ENCODE peak calls at places on chromosomes 16 and 17, in five cellular contexts. U, V, W, J and L are unnamed samples.

GRCh38 chr16:58124601-58124915 is 4.6 kb downstream of the CFAP20 start:
- DNase-seq in U (peak), V (no peak), W (no peak), J (peak), L (no peak)

GRCh38 chr16:11245988-11246387 is 10.0 kb downstream of the SOCS1 start:
- DNase-seq in U (no peak), V (no peak), W (no peak), J (no peak), L (no peak)

GRCh38 chr17:16425698-16426659 is 10.6 kb downstream of the TRPV2 start:
- DNase-seq in U (no peak), V (no peak), W (no peak), J (no peak), L (no peak)

GRCh38 chr17:58337126-58337599 is 8.6 kb upstream of the TSPOAP1 start:
- DNase-seq in U (no peak), V (no peak), W (no peak), J (peak), L (no peak)

GRCh38 chr17:37382056-37382455 is 6.3 kb downstream of the C17orf78 start:
- DNase-seq in U (no peak), V (no peak), W (no peak), J (no peak), L (no peak)

GRCh38 chr17:13600475-13601316 is 1.0 kb downstream of the HS3ST3A1 start:
- DNase-seq in U (no peak), V (peak), W (no peak), J (peak), L (no peak)

GRCh38 chr17:77002103-77003045 is 134.2 kb downstream of the MGAT5B start:
- DNase-seq in U (peak), V (no peak), W (no peak), J (peak), L (peak)

GRCh38 chr17:72479113-72479512 is 358.3 kb downstream of the SOX9 start:
- DNase-seq in U (peak), V (no peak), W (no peak), J (no peak), L (no peak)

GRCh38 chr17:78313735-78314648 is 45.9 kb downstream of the SOCS3 start:
- DNase-seq in U (peak), V (no peak), W (peak), J (peak), L (no peak)

GRCh38 chr16:17204248-17205043 is 266.3 kb downstream of the XYLT1 start:
- DNase-seq in U (no peak), V (no peak), W (no peak), J (no peak), L (no peak)

GRCh38 chr16:69323428-69323827 is 7.0 kb downstream of the PDF start:
- DNase-seq in U (no peak), V (no peak), W (peak), J (no peak), L (no peak)

GRCh38 chr17:67245694-67246397 is 850 bp upstream of the HELZ start:
- DNase-seq in U (peak), V (peak), W (peak), J (no peak), L (no peak)

GRCh38 chr17:29760771-29761682 is 138.3 kb upstream of the CORO6 start:
- DNase-seq in U (peak), V (no peak), W (peak), J (peak), L (peak)

GRCh38 chr16:85988723-85989313 is 89.9 kb downstream of the IRF8 start:
- DNase-seq in U (no peak), V (no peak), W (peak), J (no peak), L (no peak)

GRCh38 chr16:7350801-7351200 is 18.2 kb downstream of the RBFOX1 start:
- DNase-seq in U (no peak), V (no peak), W (no peak), J (no peak), L (no peak)

GRCh38 chr17:21278304-21279197 is 6.0 kb upstream of the MAP2K3 start:
- DNase-seq in U (peak), V (no peak), W (peak), J (no peak), L (no peak)

GRCh38 chr16:4372578-4373355 is 1.1 kb downstream of the VASN start:
- DNase-seq in U (peak), V (no peak), W (peak), J (peak), L (no peak)

GRCh38 chr17:64741038-64741641 is 79.0 kb upstream of the SMURF2 start:
- DNase-seq in U (no peak), V (no peak), W (no peak), J (peak), L (peak)
- H3K27ac ChIP-seq in U (no peak), V (no peak), W (no peak), J (peak), L (peak)

GRCh38 chr16:81932668-81933067 is 78.6 kb downstream of the SDR42E1 start:
- DNase-seq in U (no peak), V (no peak), W (no peak), J (no peak), L (no peak)
- TF ChIP-seq CTCF in U (peak), V (no peak), W (no peak), J (no peak), L (no peak)

GRCh38 chr16:88854306-88855111 is 2.2 kb downstream of the GALNS start:
- DNase-seq in U (no peak), V (no peak), W (no peak), J (no peak), L (no peak)

GRCh38 chr16:88856122-88856827 is 472 bp downstream of the GALNS start:
- DNase-seq in U (no peak), V (no peak), W (no peak), J (no peak), L (no peak)

GRCh38 chr16:88855176-88855575 is 1.6 kb downstream of the GALNS start:
- DNase-seq in U (no peak), V (no peak), W (no peak), J (no peak), L (no peak)

GRCh38 chr16:88856828-88857727 is at the start of the genes GALNS and TRAPPC2L:
- DNase-seq in U (peak), V (peak), W (peak), J (peak), L (peak)

GRCh38 chr16:88855736-88856121 is 1.0 kb downstream of the GALNS start:
- DNase-seq in U (no peak), V (no peak), W (no peak), J (no peak), L (no peak)
- H3K27ac ChIP-seq in U (no peak), V (no peak), W (no peak), J (no peak), L (no peak)

DNA sequence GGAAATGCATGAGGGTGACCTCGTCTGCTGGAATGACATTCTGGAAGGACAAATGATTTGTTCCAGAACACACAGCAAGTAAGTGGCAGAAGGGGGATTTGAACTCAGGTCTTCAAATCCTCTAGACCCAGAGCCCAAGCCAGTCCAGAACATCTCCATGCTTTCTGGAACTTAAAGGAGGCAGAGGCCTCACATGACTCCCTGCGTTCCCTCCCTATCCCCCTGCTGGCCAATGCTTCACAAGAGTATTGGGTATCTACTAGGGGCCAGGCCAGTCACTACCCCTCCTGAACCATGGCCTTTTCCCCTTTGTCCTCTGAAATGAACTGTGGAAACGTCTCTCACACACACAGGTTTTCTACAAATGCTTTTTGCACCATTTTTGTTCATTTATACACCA is 7.6 kb upstream of the BEAN1 start:
- DNase-seq in U (no peak), V (no peak), W (no peak), J (no peak), L (no peak)
- TF ChIP-seq CTCF in U (peak), V (peak), W (no peak), J (no peak), L (peak)

GRCh38 chr16:81273223-81273940 is 34.9 kb downstream of the BCO1 start:
- DNase-seq in U (no peak), V (no peak), W (no peak), J (no peak), L (no peak)
- H3K27ac ChIP-seq in U (no peak), V (no peak), W (no peak), J (no peak), L (no peak)

DNA sequence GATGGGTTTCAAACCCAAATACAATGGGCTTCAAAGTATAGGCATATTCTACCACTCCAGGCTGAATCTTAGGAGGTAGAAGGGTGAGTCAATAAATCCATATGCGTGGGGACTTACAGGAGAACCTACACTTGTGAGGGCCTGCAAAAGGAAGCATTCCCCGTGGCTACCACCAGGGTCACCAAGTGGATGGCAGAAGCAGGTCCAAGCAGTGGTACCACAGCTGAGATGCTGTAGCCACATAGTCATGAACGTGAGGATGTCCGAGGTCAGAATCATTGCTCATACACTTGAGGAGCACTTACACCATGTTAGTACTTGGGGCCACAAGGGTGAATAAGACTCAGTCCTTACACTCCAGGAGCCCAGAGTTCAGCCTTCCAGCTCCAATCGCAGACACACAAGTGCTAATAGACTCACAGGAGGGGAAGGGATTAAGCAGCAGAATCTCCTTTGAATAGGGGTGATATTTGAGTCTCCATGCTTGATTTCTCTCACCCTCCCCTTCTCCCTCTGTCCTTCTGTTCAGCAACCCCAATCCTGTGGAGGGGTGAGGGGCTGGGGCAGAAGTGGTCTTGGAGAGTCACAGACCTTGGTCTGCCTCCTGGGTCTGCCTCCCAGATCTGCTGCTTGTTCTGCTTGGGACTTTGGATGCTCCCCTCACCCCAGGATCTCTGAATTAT is 42.5 kb upstream of the ASIC2 start:
- DNase-seq in U (no peak), V (peak), W (no peak), J (no peak), L (no peak)
- TF ChIP-seq CTCF in U (no peak), V (peak), W (no peak), J (no peak), L (peak)

DNA sequence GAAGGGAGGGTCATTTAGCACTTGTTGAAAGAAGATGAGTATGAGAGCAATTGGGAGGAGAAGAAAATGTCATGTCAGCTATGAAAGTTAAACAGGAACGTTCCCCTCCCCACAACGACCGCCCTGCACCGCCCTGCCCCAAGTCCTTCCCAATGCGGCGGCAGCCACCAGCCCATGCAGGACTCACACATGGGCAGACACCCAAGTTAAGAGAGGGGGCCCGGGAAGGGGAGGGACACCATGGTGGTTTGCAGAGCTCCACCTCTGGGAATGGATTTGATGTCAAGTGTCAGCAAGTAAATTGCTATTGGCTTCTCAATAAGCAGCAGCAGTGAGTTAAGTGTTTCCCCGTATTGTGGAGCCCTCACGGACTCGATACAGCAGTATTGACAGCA is 22.8 kb downstream of the ZFHX3 start:
- DNase-seq in U (no peak), V (no peak), W (no peak), J (no peak), L (no peak)
- H3K27ac ChIP-seq in U (no peak), V (no peak), W (no peak), J (no peak), L (no peak)

DNA sequence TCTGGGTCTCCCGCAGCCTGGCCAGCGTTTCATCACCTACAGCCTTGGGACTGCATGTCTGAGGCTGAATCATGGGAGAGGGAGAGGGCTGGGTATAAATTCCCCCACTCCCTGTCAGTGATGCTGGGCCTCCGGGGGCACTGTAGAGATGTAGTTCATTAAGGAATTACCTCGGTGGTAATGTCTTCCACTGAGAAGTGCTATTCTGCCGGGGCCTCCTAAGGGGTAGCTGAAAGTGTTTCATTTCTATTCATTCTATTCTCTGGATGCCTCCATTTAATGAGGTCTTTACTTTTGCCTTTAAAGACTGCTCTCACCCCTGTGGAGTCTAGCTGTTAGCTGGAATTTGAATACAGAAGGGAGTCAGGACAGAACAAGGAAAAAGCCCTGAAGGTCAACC is 116.4 kb upstream of the HS3ST4 start:
- DNase-seq in U (no peak), V (peak), W (no peak), J (no peak), L (no peak)
- TF ChIP-seq CTCF in U (no peak), V (no peak), W (no peak), J (no peak), L (no peak)

DNA sequence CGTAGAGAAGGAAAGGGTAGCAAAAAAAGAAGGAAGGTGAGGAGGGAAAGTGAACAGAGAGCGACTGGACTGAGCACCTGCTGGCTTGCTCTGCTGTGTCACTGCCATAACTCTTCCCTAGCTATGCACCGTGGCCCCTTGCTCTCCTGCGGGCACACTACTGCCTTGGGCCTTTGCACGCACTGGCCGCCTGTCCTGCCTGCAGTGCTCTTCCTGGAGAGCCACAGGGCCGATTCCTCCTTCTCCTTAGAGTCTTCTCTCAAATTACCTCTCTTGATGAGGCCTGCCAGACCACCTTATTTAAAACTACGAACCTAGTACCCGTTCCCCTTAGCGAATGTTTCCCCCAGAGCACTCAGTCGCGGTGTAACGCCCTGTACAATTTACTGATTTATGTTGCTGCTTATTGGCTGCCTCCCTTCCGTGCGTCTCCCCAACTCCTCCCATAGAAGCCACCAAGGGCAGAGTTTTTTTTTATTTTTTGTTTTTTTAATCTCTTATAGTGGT is 70.3 kb downstream of the RAI1 start:
- DNase-seq in U (no peak), V (no peak), W (no peak), J (no peak), L (no peak)
- H3K27ac ChIP-seq in U (peak), V (no peak), W (peak), J (no peak), L (peak)